ENCODE peak calls at places on chromosome 3, in nine cellular contexts. One of them, this sample, is unnamed.
A peak's percentile ranks its signal among the peaks of the same experiment; 100 is the strongest.

GRCh38 chr3:65953881-65954733 is 84.6 kb downstream of the MAGI1 start:
- DNase-seq in endothelial cell of umbilical vein: peak; percentile 70
- DNase-seq in IMR-90: no peak
- DNase-seq in AG04449: no peak
- DNase-seq in GM12865: no peak
- DNase-seq in right lobe of liver: peak; percentile 94
- DNase-seq in Panc1: no peak
- DNase-seq in GM06990: no peak
- DNase-seq in DND-41: no peak
- DNase-seq in this sample: no peak

GRCh38 chr3:123075359-123075758 is 8.5 kb downstream of the PDIA5 start:
- DNase-seq in endothelial cell of umbilical vein: no peak
- DNase-seq in IMR-90: no peak
- DNase-seq in AG04449: no peak
- DNase-seq in GM12865: no peak
- DNase-seq in right lobe of liver: no peak
- DNase-seq in Panc1: no peak
- DNase-seq in GM06990: no peak
- DNase-seq in DND-41: no peak
- DNase-seq in this sample: no peak

GRCh38 chr3:191958980-191959671 is 498.2 kb downstream of the PYDC2 start:
- DNase-seq in endothelial cell of umbilical vein: no peak
- DNase-seq in IMR-90: no peak
- DNase-seq in AG04449: no peak
- DNase-seq in GM12865: peak; percentile 35
- DNase-seq in right lobe of liver: no peak
- DNase-seq in Panc1: no peak
- DNase-seq in GM06990: no peak
- DNase-seq in DND-41: no peak
- DNase-seq in this sample: no peak

GRCh38 chr3:16618721-16619120 is 13.5 kb upstream of the DAZL start:
- DNase-seq in endothelial cell of umbilical vein: no peak
- DNase-seq in IMR-90: peak; percentile 16
- DNase-seq in AG04449: peak; percentile 21
- DNase-seq in GM12865: no peak
- DNase-seq in right lobe of liver: no peak
- DNase-seq in Panc1: no peak
- DNase-seq in GM06990: no peak
- DNase-seq in DND-41: no peak
- DNase-seq in this sample: peak; percentile 66

GRCh38 chr3:64158334-64158733 is 66.9 kb downstream of the PRICKLE2 start:
- DNase-seq in endothelial cell of umbilical vein: no peak
- DNase-seq in IMR-90: peak; percentile 35
- DNase-seq in AG04449: no peak
- DNase-seq in GM12865: no peak
- DNase-seq in right lobe of liver: no peak
- DNase-seq in Panc1: no peak
- DNase-seq in GM06990: no peak
- DNase-seq in DND-41: no peak
- DNase-seq in this sample: peak; percentile 50

GRCh38 chr3:38696034-38696433 is 46.5 kb upstream of the SCN5A start:
- DNase-seq in endothelial cell of umbilical vein: no peak
- DNase-seq in IMR-90: no peak
- DNase-seq in AG04449: no peak
- DNase-seq in GM12865: no peak
- DNase-seq in right lobe of liver: no peak
- DNase-seq in Panc1: no peak
- DNase-seq in GM06990: no peak
- DNase-seq in DND-41: no peak
- DNase-seq in this sample: no peak

GRCh38 chr3:59464187-59464586 is 414.4 kb upstream of the CFAP20DC start:
- DNase-seq in endothelial cell of umbilical vein: no peak
- DNase-seq in IMR-90: no peak
- DNase-seq in AG04449: no peak
- DNase-seq in GM12865: no peak
- DNase-seq in right lobe of liver: no peak
- DNase-seq in Panc1: no peak
- DNase-seq in GM06990: no peak
- DNase-seq in DND-41: no peak
- DNase-seq in this sample: no peak

GRCh38 chr3:29183346-29184087 is 97.4 kb upstream of the RBMS3 start:
- DNase-seq in endothelial cell of umbilical vein: no peak
- DNase-seq in IMR-90: peak; percentile 93
- DNase-seq in AG04449: no peak
- DNase-seq in GM12865: peak; percentile 34
- DNase-seq in right lobe of liver: no peak
- DNase-seq in Panc1: no peak
- DNase-seq in GM06990: peak; percentile 12
- DNase-seq in DND-41: no peak
- DNase-seq in this sample: peak; percentile 55

GRCh38 chr3:163382183-163382582 is 1696.1 kb downstream of the SI start:
- DNase-seq in endothelial cell of umbilical vein: no peak
- DNase-seq in IMR-90: no peak
- DNase-seq in AG04449: no peak
- DNase-seq in GM12865: no peak
- DNase-seq in right lobe of liver: no peak
- DNase-seq in Panc1: no peak
- DNase-seq in GM06990: no peak
- DNase-seq in DND-41: no peak
- DNase-seq in this sample: no peak

GRCh38 chr3:76083992-76084391 is 298.6 kb upstream of the ZNF717 start:
- DNase-seq in endothelial cell of umbilical vein: no peak
- DNase-seq in IMR-90: peak; percentile 41
- DNase-seq in AG04449: peak; percentile 4
- DNase-seq in GM12865: no peak
- DNase-seq in right lobe of liver: no peak
- DNase-seq in Panc1: no peak
- DNase-seq in GM06990: no peak
- DNase-seq in DND-41: no peak
- DNase-seq in this sample: peak; percentile 5

GRCh38 chr3:184345678-184346144 is 8.3 kb downstream of the FAM131A start:
- DNase-seq in endothelial cell of umbilical vein: peak; percentile 44
- DNase-seq in IMR-90: peak; percentile 50
- DNase-seq in AG04449: no peak
- DNase-seq in GM12865: peak; percentile 55
- DNase-seq in right lobe of liver: peak; percentile 80
- DNase-seq in Panc1: no peak
- DNase-seq in GM06990: no peak
- DNase-seq in DND-41: no peak
- DNase-seq in this sample: peak; percentile 67

GRCh38 chr3:38283810-38284775 is 2.0 kb downstream of the SLC22A14 start:
- DNase-seq in endothelial cell of umbilical vein: no peak
- DNase-seq in IMR-90: peak; percentile 53
- DNase-seq in AG04449: peak; percentile 24
- DNase-seq in GM12865: no peak
- DNase-seq in right lobe of liver: no peak
- DNase-seq in Panc1: no peak
- DNase-seq in GM06990: no peak
- DNase-seq in DND-41: no peak
- DNase-seq in this sample: peak; percentile 49

GRCh38 chr3:41418961-41419691 is 219.8 kb downstream of the CTNNB1 start:
- DNase-seq in endothelial cell of umbilical vein: no peak
- DNase-seq in IMR-90: peak; percentile 45
- DNase-seq in AG04449: peak; percentile 7
- DNase-seq in GM12865: no peak
- DNase-seq in right lobe of liver: no peak
- DNase-seq in Panc1: peak; percentile 69
- DNase-seq in GM06990: no peak
- DNase-seq in DND-41: no peak
- DNase-seq in this sample: peak; percentile 28

GRCh38 chr3:73472429-73472828 is 152.3 kb downstream of the PDZRN3 start:
- DNase-seq in endothelial cell of umbilical vein: no peak
- DNase-seq in IMR-90: no peak
- DNase-seq in AG04449: no peak
- DNase-seq in GM12865: no peak
- DNase-seq in right lobe of liver: no peak
- DNase-seq in Panc1: no peak
- DNase-seq in GM06990: no peak
- DNase-seq in DND-41: no peak
- DNase-seq in this sample: no peak
- H3K4me3 ChIP-seq in endothelial cell of umbilical vein: no peak overlapping the region
- H3K4me3 ChIP-seq in IMR-90: no peak overlapping the region
- H3K4me3 ChIP-seq in AG04449: no peak overlapping the region
- H3K4me3 ChIP-seq in GM12865: no peak overlapping the region
- H3K4me3 ChIP-seq in right lobe of liver: no peak overlapping the region
- H3K4me3 ChIP-seq in Panc1: no peak overlapping the region
- H3K4me3 ChIP-seq in GM06990: no peak overlapping the region
- H3K4me3 ChIP-seq in DND-41: no peak overlapping the region
- H3K4me3 ChIP-seq in this sample: no peak overlapping the region

GRCh38 chr3:169044341-169045113 is 619.0 kb downstream of the MECOM start:
- DNase-seq in endothelial cell of umbilical vein: peak; percentile 66
- DNase-seq in IMR-90: peak; percentile 85
- DNase-seq in AG04449: no peak
- DNase-seq in GM12865: no peak
- DNase-seq in right lobe of liver: no peak
- DNase-seq in Panc1: no peak
- DNase-seq in GM06990: no peak
- DNase-seq in DND-41: no peak
- DNase-seq in this sample: peak; percentile 61

DNA sequence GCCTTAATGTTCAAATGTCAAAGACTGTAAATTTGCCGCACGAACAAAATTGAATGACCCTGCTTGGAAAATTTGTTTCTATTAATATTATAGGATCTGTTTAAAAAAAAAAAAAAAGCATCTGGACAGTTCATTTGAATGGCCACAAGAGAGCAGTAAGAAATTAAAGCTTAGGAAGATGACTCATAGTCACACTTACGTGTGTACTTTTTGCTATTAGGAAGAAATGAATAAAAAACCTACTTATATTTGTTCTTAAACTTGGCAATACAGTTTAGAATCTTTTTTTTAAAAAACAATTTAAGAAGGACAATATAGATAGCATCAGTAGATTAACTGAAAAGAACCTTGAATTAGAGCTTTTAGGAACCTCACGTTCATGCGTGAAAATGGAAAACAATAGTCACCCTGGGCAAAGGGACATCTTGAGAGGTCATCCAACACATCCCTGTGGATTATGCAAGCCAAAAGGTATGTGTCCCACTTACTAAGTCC is 621.8 kb downstream of the MECOM start:
- DNase-seq in endothelial cell of umbilical vein: peak; percentile 87
- DNase-seq in IMR-90: peak; percentile 80
- DNase-seq in AG04449: no peak
- DNase-seq in GM12865: no peak
- DNase-seq in right lobe of liver: no peak
- DNase-seq in Panc1: peak; percentile 38
- DNase-seq in GM06990: no peak
- DNase-seq in DND-41: no peak
- DNase-seq in this sample: peak; percentile 79
- TF ChIP-seq CTCF in endothelial cell of umbilical vein: peak; percentile 29
- TF ChIP-seq CTCF in IMR-90: peak; percentile 74
- TF ChIP-seq CTCF in AG04449: no peak
- TF ChIP-seq CTCF in GM12865: peak; percentile 14
- TF ChIP-seq CTCF in right lobe of liver: peak; percentile 39
- TF ChIP-seq CTCF in Panc1: peak; percentile 49
- TF ChIP-seq CTCF in GM06990: peak; percentile 3
- TF ChIP-seq CTCF in DND-41: no peak
- TF ChIP-seq CTCF in this sample: peak; percentile 69

GRCh38 chr3:180267202-180267843 is 230.6 kb upstream of the PEX5L start:
- DNase-seq in endothelial cell of umbilical vein: no peak
- DNase-seq in IMR-90: no peak
- DNase-seq in AG04449: no peak
- DNase-seq in GM12865: peak; percentile 71
- DNase-seq in right lobe of liver: no peak
- DNase-seq in Panc1: no peak
- DNase-seq in GM06990: peak; percentile 42
- DNase-seq in DND-41: peak; percentile 26
- DNase-seq in this sample: no peak
- H3K4me3 ChIP-seq in endothelial cell of umbilical vein: no peak overlapping the region
- H3K4me3 ChIP-seq in IMR-90: no peak overlapping the region
- H3K4me3 ChIP-seq in AG04449: peak overlapping the region; percentile 7
- H3K4me3 ChIP-seq in GM12865: peak overlapping the region; percentile 43
- H3K4me3 ChIP-seq in right lobe of liver: no peak overlapping the region
- H3K4me3 ChIP-seq in Panc1: no peak overlapping the region
- H3K4me3 ChIP-seq in GM06990: no peak overlapping the region
- H3K4me3 ChIP-seq in DND-41: no peak overlapping the region
- H3K4me3 ChIP-seq in this sample: no peak overlapping the region

GRCh38 chr3:73381551-73381950 is 243.2 kb downstream of the PDZRN3 start:
- DNase-seq in endothelial cell of umbilical vein: no peak
- DNase-seq in IMR-90: no peak
- DNase-seq in AG04449: no peak
- DNase-seq in GM12865: no peak
- DNase-seq in right lobe of liver: no peak
- DNase-seq in Panc1: no peak
- DNase-seq in GM06990: no peak
- DNase-seq in DND-41: no peak
- DNase-seq in this sample: no peak

GRCh38 chr3:73380735-73381532 is 243.8 kb downstream of the PDZRN3 start:
- DNase-seq in endothelial cell of umbilical vein: no peak
- DNase-seq in IMR-90: no peak
- DNase-seq in AG04449: no peak
- DNase-seq in GM12865: no peak
- DNase-seq in right lobe of liver: no peak
- DNase-seq in Panc1: no peak
- DNase-seq in GM06990: no peak
- DNase-seq in DND-41: no peak
- DNase-seq in this sample: no peak

GRCh38 chr3:73383470-73384049 is 241.2 kb downstream of the PDZRN3 start:
- DNase-seq in endothelial cell of umbilical vein: no peak
- DNase-seq in IMR-90: no peak
- DNase-seq in AG04449: no peak
- DNase-seq in GM12865: no peak
- DNase-seq in right lobe of liver: no peak
- DNase-seq in Panc1: no peak
- DNase-seq in GM06990: peak; percentile 6
- DNase-seq in DND-41: no peak
- DNase-seq in this sample: no peak

GRCh38 chr3:73385538-73385937 is 239.2 kb downstream of the PDZRN3 start:
- DNase-seq in endothelial cell of umbilical vein: no peak
- DNase-seq in IMR-90: no peak
- DNase-seq in AG04449: no peak
- DNase-seq in GM12865: no peak
- DNase-seq in right lobe of liver: no peak
- DNase-seq in Panc1: no peak
- DNase-seq in GM06990: no peak
- DNase-seq in DND-41: no peak
- DNase-seq in this sample: no peak

DNA sequence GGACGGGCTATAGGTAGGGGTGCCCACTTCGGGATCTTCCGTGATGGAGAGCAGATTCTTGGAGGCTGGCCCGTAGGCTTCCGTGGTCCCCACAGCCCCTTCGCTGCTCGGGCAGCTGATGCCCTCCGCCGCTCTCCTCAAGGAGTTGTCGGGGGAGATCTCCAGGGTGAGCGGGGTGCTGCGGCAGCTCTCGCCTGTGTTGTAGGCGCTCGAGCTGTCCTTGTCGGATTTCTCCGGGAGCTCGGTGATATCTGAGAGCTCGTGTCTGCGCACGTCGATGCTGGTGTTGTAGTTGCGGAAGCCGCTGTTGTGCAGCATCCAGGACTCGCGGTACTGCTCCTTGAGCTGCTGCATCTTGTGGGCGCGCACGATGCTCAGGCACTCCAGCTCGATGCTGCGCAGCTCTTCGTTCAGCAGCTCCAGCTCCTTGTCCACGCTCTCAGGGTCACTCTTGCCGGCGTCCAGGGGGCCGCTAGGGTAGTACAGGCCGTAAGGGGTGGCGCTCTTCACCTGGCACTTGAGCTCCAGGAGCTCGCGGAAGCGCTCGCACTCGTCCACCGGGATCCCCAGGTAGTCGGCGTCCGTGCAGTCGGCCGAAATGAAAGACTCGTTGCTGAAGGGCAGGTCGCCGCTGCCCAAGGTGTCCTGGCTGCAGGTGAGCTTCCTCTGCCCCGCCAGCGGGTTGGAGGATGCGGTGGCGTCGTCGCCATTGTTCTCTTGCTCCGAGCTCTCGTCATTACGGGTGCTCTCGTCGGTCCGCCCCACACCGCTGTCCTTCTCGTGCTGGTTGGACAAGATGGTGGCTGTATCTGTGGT is 240.4 kb downstream of the PDZRN3 start:
- DNase-seq in endothelial cell of umbilical vein: no peak
- DNase-seq in IMR-90: no peak
- DNase-seq in AG04449: no peak
- DNase-seq in GM12865: no peak
- DNase-seq in right lobe of liver: no peak
- DNase-seq in Panc1: no peak
- DNase-seq in GM06990: no peak
- DNase-seq in DND-41: no peak
- DNase-seq in this sample: no peak
- TF ChIP-seq CTCF in endothelial cell of umbilical vein: no peak
- TF ChIP-seq CTCF in IMR-90: no peak
- TF ChIP-seq CTCF in AG04449: no peak
- TF ChIP-seq CTCF in GM12865: no peak
- TF ChIP-seq CTCF in right lobe of liver: no peak
- TF ChIP-seq CTCF in Panc1: no peak
- TF ChIP-seq CTCF in GM06990: no peak
- TF ChIP-seq CTCF in DND-41: no peak
- TF ChIP-seq CTCF in this sample: no peak

This sample was measured in fibroblast of pulmonary artery.